ENCODE peak calls at places on chromosomes 12 and 14, in four cellular contexts. K is hippocampal formation; E is Right ventricle myocardium superior; Y is stimulated activated naive CD8-positive, alpha-beta T cell treated with anti-CD3 and anti-CD28 coated beads, Interleukin-15, Interleukin-2, amounts not matched to agents 100 U/mL and 50 U/mL, for 24 hours. G is an unnamed sample.

GRCh38 chr12:31485570-31485969 is 105.4 kb downstream of the DENND5B start:
- DNase-seq in E (no peak), K (no peak), Y (no peak), G (no peak)

GRCh38 chr12:93668919-93669418 is 8.2 kb upstream of the CRADD start:
- DNase-seq in K (no peak), E (no peak), Y (no peak), G (no peak)

GRCh38 chr12:32501835-32502333 is 102.5 kb downstream of the FGD4 start:
- DNase-seq in E (no peak), K (peak), Y (no peak), G (peak)

GRCh38 chr12:71760471-71760870 is 5.8 kb downstream of the RAB21 start:
- DNase-seq in K (no peak), E (no peak), Y (no peak), G (no peak)

GRCh38 chr12:105555556-105555973 is 225.1 kb downstream of the C12orf75 start:
- DNase-seq in Y (no peak), E (no peak), K (no peak), G (no peak)

GRCh38 chr14:98997526-98998205 is 274.3 kb downstream of the BCL11B start:
- DNase-seq in E (no peak), Y (no peak), K (no peak), G (no peak)

GRCh38 chr12:102958073-102958829 is 777 bp downstream of the ASCL1 start:
- DNase-seq in K (no peak), E (no peak), Y (peak), G (no peak)

GRCh38 chr14:103518416-103519042 is 4.1 kb downstream of the CKB start:
- DNase-seq in Y (peak), K (peak), E (peak), G (peak)

GRCh38 chr14:77144412-77145115 is 3.0 kb upstream of the ZDHHC22 start:
- DNase-seq in E (no peak), K (no peak), Y (no peak), G (no peak)

GRCh38 chr14:90091393-90091792 is 29.6 kb downstream of the KCNK13 start:
- DNase-seq in Y (no peak), E (no peak), K (no peak), G (no peak)

GRCh38 chr14:67418368-67419174 is 6.6 kb upstream of the PLEK2 start:
- DNase-seq in K (no peak), Y (no peak), E (no peak), G (no peak)

GRCh38 chr14:68104518-68104917 is 284.9 kb downstream of the RAD51B start:
- DNase-seq in E (no peak), K (no peak), Y (no peak), G (no peak)

GRCh38 chr14:24372701-24373416 is 4.9 kb downstream of the NFATC4 start:
- DNase-seq in Y (no peak), K (no peak), E (peak), G (no peak)

GRCh38 chr14:26282578-26282977 is 315.3 kb downstream of the NOVA1 start:
- DNase-seq in E (no peak), K (no peak), Y (no peak), G (no peak)

GRCh38 chr12:128715485-128715884 is 108.3 kb downstream of the SLC15A4 start:
- DNase-seq in K (no peak), E (no peak), Y (no peak), G (no peak)

GRCh38 chr14:62914025-62914424 is 131.2 kb downstream of the KCNH5 start:
- DNase-seq in Y (no peak), K (no peak), E (no peak), G (no peak)

GRCh38 chr12:58233886-58234285 is 292.5 kb downstream of the ATP23 start:
- DNase-seq in Y (no peak), K (no peak), E (no peak), G (no peak)

G was measured in substantia nigra.